ENCODE peak calls at places on chromosomes 5 and 9, in eight cellular contexts. M is lung, W is epithelial cell of esophagus, D is choroid plexus epithelial cell, F is endothelial cell, S is fibroblast of pulmonary artery, X is HFFc6, B is esophagus muscularis mucosa. O is an unnamed sample.
A peak's percentile ranks its signal among the peaks of the same experiment; 100 is the strongest.

GRCh38 chr9:137965177-137965795 is 87.7 kb downstream of the CACNA1B start:
- DNase-seq in M (no peak), W (no peak), D (no peak), F (no peak), S (no peak), X (no peak), B (no peak), O (no peak)

GRCh38 chr9:35696520-35697215 is 6.9 kb upstream of the TPM2 start:
- DNase-seq in M (peak; percentile 55), W (peak; percentile 60), D (peak; percentile 72), F (peak; percentile 63), S (peak; percentile 63), X (no peak), B (peak; percentile 95), O (peak; percentile 46)

GRCh38 chr5:176530983-176531901 is 6.0 kb downstream of the RNF44 start:
- DNase-seq in M (no peak), W (no peak), D (peak; percentile 57), F (no peak), S (no peak), X (peak; percentile 28), B (no peak), O (no peak)

GRCh38 chr9:69877852-69878507 is 57.4 kb downstream of the CFAP95 start:
- DNase-seq in M (no peak), W (peak; percentile 53), D (peak; percentile 65), F (peak; percentile 8), S (peak; percentile 68), X (peak; percentile 53), B (no peak), O (no peak)

GRCh38 chr5:135662104-135662503 is 83.3 kb upstream of the CXCL14 start:
- DNase-seq in M (no peak), W (no peak), D (peak; percentile 8), F (no peak), S (no peak), X (no peak), B (peak; percentile 45), O (no peak)

GRCh38 chr9:124654431-124654830 is 116.7 kb downstream of the NR6A1 start:
- DNase-seq in M (no peak), W (peak; percentile 37), D (no peak), F (no peak), S (no peak), X (no peak), B (no peak), O (no peak)

GRCh38 chr5:125011014-125011413 is 264.6 kb upstream of the ZNF608 start:
- DNase-seq in M (no peak), W (no peak), D (no peak), F (no peak), S (no peak), X (no peak), B (no peak), O (no peak)

GRCh38 chr5:132754111-132754510 is 6.9 kb downstream of the CCNI2 start:
- DNase-seq in M (peak; percentile 13), W (no peak), D (no peak), F (no peak), S (no peak), X (no peak), B (no peak), O (no peak)

GRCh38 chr5:104088876-104089778 is 526.5 kb upstream of the NUDT12 start:
- DNase-seq in M (no peak), W (peak; percentile 0), D (peak; percentile 5), F (no peak), S (no peak), X (no peak), B (peak; percentile 57), O (no peak)

GRCh38 chr9:133379153-133380086 is 3.3 kb downstream of the STKLD1 start:
- DNase-seq in M (no peak), W (no peak), D (no peak), F (no peak), S (no peak), X (no peak), B (no peak), O (no peak)

GRCh38 chr5:75023368-75024159 is 28.8 kb downstream of the GCNT4 start:
- DNase-seq in M (no peak), W (peak; percentile 33), D (peak; percentile 72), F (no peak), S (no peak), X (no peak), B (peak; percentile 17), O (peak; percentile 34)

GRCh38 chr5:74017786-74018211 is 391.8 kb downstream of the ARHGEF28 start:
- DNase-seq in M (no peak), W (peak; percentile 93), D (peak; percentile 32), F (no peak), S (peak; percentile 32), X (peak; percentile 82), B (peak; percentile 80), O (no peak)

GRCh38 chr9:26369096-26369495 is 523.5 kb downstream of the CAAP1 start:
- DNase-seq in M (no peak), W (no peak), D (no peak), F (no peak), S (no peak), X (peak; percentile 72), B (no peak), O (no peak)

GRCh38 chr5:173629628-173630027 is 13.2 kb upstream of the BOD1 start:
- DNase-seq in M (no peak), W (no peak), D (no peak), F (peak; percentile 60), S (no peak), X (no peak), B (no peak), O (no peak)

GRCh38 chr5:123785160-123786001 is 273.4 kb downstream of the CSNK1G3 start:
- DNase-seq in M (no peak), W (peak; percentile 68), D (peak; percentile 57), F (no peak), S (peak; percentile 58), X (peak; percentile 29), B (no peak), O (no peak)

GRCh38 chr5:180253036-180253824 is 38.7 kb downstream of the MAPK9 start:
- DNase-seq in M (no peak), W (no peak), D (no peak), F (no peak), S (no peak), X (no peak), B (no peak), O (no peak)

DNA sequence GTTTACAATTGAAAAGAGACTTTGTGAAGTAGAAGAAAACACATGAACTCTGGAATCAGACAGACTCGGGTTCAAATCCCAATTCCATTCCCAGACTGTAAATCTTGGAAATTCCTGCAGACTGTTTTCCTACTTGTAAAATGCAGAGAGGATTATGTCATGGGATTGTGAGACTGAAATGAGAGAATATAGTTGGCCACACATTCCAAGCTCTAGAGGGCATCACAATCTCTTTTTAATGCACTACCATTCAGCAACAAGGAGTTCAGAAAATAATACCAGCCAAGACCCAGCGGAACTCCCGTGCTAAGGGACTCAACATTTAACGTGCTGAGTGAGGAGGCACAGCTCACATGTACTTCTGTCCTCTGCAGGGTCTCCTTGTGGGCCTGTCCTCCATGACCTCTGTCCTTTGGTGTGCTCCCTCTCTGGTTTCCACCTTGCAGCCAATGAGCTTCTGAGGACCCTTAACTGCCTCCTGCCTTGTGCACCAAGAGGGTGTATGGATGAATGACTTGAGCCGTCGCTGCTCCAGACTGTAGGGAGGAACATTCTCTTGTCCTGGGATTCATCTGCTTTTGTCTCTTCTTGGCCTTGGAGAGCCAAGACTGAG is 263.5 kb downstream of the NTRK2 start:
- DNase-seq in M (no peak), W (peak; percentile 51), D (no peak), F (no peak), S (no peak), X (no peak), B (peak; percentile 89), O (no peak)
- TF ChIP-seq CTCF in M (no peak), W (peak; percentile 48), D (no peak), F (peak; percentile 28), S (peak; percentile 2), X (peak; percentile 38), B (no peak), O (no peak)

DNA sequence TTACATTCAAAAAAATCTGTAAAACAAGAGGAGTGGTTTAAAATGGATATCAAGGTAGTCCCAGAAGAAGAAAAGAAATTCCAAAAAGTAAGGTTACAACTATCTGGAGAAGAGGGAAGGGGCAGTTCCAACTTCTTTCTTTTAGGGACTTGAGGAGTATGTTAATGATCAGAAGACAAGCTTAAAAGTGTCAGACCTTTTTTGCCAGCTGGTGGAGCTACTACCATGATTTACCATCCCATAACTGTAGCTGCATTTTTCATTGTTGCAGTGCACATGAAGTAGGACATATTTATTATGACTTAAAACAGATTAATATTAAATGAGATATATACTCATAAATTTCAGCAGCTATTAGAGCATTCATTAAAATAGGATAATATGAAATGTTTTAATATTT is 158.5 kb upstream of the RGS7BP start:
- DNase-seq in M (no peak), W (peak; percentile 21), D (peak; percentile 18), F (no peak), S (peak; percentile 6), X (no peak), B (no peak), O (no peak)
- TF ChIP-seq CTCF in M (no peak), W (peak; percentile 38), D (no peak), F (no peak), S (no peak), X (no peak), B (no peak), O (no peak)

DNA sequence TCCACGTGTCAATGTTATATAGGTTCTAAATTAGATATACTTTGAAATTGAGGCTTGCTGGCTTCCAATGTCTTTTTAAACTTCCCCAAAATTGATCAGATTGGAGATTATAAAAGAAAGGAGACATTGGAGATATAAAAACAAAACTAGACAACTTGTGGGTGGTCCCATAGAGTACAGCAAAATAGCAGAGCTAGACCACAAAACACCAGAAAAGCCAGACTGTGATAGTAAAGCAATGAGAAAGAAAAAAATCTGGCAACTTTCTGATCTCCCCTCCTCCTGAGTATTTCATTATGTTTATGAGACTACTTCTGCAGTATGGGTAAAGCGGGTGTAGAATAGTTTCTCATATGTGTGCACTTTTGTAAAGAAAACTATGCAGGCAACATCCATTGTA is 713.8 kb upstream of the MEF2C start:
- DNase-seq in M (no peak), W (no peak), D (no peak), F (no peak), S (no peak), X (no peak), B (no peak), O (no peak)
- TF ChIP-seq CTCF in M (no peak), W (no peak), D (no peak), F (no peak), S (no peak), X (no peak), B (no peak), O (no peak)

GRCh38 chr9:16154570-16155078 is 601.8 kb downstream of the CCDC171 start:
- DNase-seq in M (no peak), W (peak; percentile 66), D (peak; percentile 30), F (peak; percentile 74), S (peak; percentile 31), X (no peak), B (peak; percentile 90), O (no peak)
- TF ChIP-seq CTCF in M (no peak), W (no peak), D (peak; percentile 12), F (no peak), S (peak; percentile 16), X (no peak), B (peak; percentile 20), O (no peak)

O was measured in natural killer cell.